ENCODE peak calls at places on chromosomes 1 and 21, in seven cellular contexts. U, H, D, P, X, G and S are unnamed samples. For H3K4me1 and H3K27me3, the result is how much of the 10 kb centered on the place peaks cover.

GRCh38 chr1:115714572-115715141 is 53.9 kb downstream of the CASQ2 start:
- DNase-seq in G (peak), X (no peak), U (no peak), P (no peak), D (no peak), H (peak), S (no peak)

GRCh38 chr1:239387304-239388231 is 1.2 kb downstream of the CHRM3 start:
- DNase-seq in D (no peak), G (peak), P (no peak), X (no peak), U (no peak), H (peak), S (no peak)

GRCh38 chr1:215819114-215819513 is 252.0 kb downstream of the KCTD3 start:
- DNase-seq in D (no peak), G (no peak), H (no peak), X (no peak), U (no peak), P (no peak), S (no peak)

GRCh38 chr1:197614916-197615692 is 160.2 kb downstream of the DENND1B start:
- DNase-seq in U (no peak), G (peak), X (peak), H (peak), P (no peak), D (no peak), S (no peak)

GRCh38 chr1:19879227-19879626 is 3.0 kb upstream of the OTUD3 start:
- DNase-seq in U (no peak), D (no peak), X (no peak), P (no peak), G (no peak), H (no peak), S (no peak)

GRCh38 chr1:248421384-248421783 is 18.5 kb downstream of the OR2T1 start:
- DNase-seq in X (no peak), G (peak), D (no peak), P (no peak), H (no peak), U (no peak), S (no peak)

GRCh38 chr21:32007461-32007860 is 134.6 kb downstream of the HUNK start:
- DNase-seq in P (no peak), U (no peak), H (no peak), D (no peak), X (no peak), G (peak), S (no peak)

GRCh38 chr1:36522461-36523229 is 39.9 kb upstream of the CSF3R start:
- DNase-seq in X (no peak), D (peak), P (peak), G (no peak), H (no peak), U (no peak), S (no peak)

GRCh38 chr1:233614173-233614742 is 352 bp downstream of the KCNK1 start:
- DNase-seq in X (peak), U (no peak), H (peak), D (peak), G (peak), P (no peak), S (peak)

GRCh38 chr1:89670168-89670567 is 37.2 kb downstream of the LRRC8C start:
- DNase-seq in G (no peak), P (no peak), H (no peak), D (no peak), X (no peak), U (no peak), S (no peak)

GRCh38 chr1:25541425-25541824 is 2.0 kb upstream of the LDLRAP1 start:
- DNase-seq in P (no peak), H (no peak), D (no peak), U (no peak), X (no peak), G (no peak), S (no peak)

GRCh38 chr1:28865997-28866650 is 48.2 kb upstream of the EPB41 start:
- DNase-seq in D (no peak), P (no peak), H (no peak), U (no peak), G (peak), X (no peak), S (no peak)

GRCh38 chr1:117719004-117719403 is 113.2 kb downstream of the TENT5C start:
- DNase-seq in X (no peak), D (no peak), G (no peak), H (no peak), U (no peak), P (no peak), S (no peak)

GRCh38 chr1:77888429-77889239 is at the start of gene NEXN:
- DNase-seq in G (peak), U (peak), X (peak), H (peak), D (peak), P (peak), S (peak)

GRCh38 chr1:212118872-212119260 is 83.3 kb downstream of the DTL start:
- DNase-seq in D (no peak), H (no peak), U (no peak), G (no peak), X (no peak), P (no peak), S (no peak)

GRCh38 chr1:56590520-56591011 is 11.2 kb upstream of the PLPP3 start:
- DNase-seq in U (no peak), X (no peak), G (peak), P (no peak), D (no peak), H (no peak), S (no peak)

GRCh38 chr1:46691997-46692790 is 20.5 kb downstream of the TEX38 start:
- DNase-seq in D (no peak), X (no peak), H (no peak), G (peak), U (no peak), P (no peak), S (no peak)

GRCh38 chr1:3618904-3619671 is 5.7 kb upstream of the TPRG1L start:
- DNase-seq in P (peak), G (peak), U (peak), H (peak), D (peak), X (peak), S (no peak)

GRCh38 chr1:14443164-14443787 is 155.2 kb upstream of the KAZN start:
- DNase-seq in D (no peak), X (no peak), H (no peak), G (peak), P (no peak), U (no peak), S (no peak)

GRCh38 chr21:45996311-45997204 is 15.0 kb downstream of the COL6A1 start:
- DNase-seq in X (no peak), G (no peak), H (no peak), U (no peak), D (peak), P (peak), S (peak)

GRCh38 chr1:209150114-209150513 is 433.4 kb upstream of the CAMK1G start:
- DNase-seq in P (no peak), U (no peak), X (no peak), G (peak), H (peak), D (no peak), S (no peak)

GRCh38 chr1:30120268-30121000 is 603.0 kb downstream of the MATN1 start:
- DNase-seq in U (no peak), H (no peak), G (no peak), D (no peak), X (no peak), P (no peak), S (no peak)

GRCh38 chr21:43268804-43269186 is 100.0 kb downstream of the CRYAA start:
- DNase-seq in D (no peak), P (no peak), G (no peak), U (no peak), X (no peak), H (no peak), S (peak)

GRCh38 chr1:228156941-228157351 is 7.2 kb downstream of the GJC2 start:
- DNase-seq in X (no peak), D (no peak), G (no peak), H (no peak), U (no peak), P (no peak), S (peak)

GRCh38 chr1:61641578-61642336 is 83.2 kb downstream of the TM2D1 start:
- DNase-seq in D (peak), P (peak), H (peak), X (peak), U (peak), G (peak), S (peak)

GRCh38 chr1:108830119-108831008 is 26.5 kb downstream of the AKNAD1 start:
- DNase-seq in P (peak), U (peak), X (peak), D (no peak), G (peak), H (peak), S (peak)

GRCh38 chr1:174221681-174222080 is 62.4 kb downstream of the RABGAP1L start:
- DNase-seq in H (no peak), D (no peak), U (no peak), X (no peak), P (no peak), G (no peak), S (no peak)

GRCh38 chr1:174230399-174230798 is 71.1 kb downstream of the RABGAP1L start:
- DNase-seq in G (no peak), U (no peak), X (no peak), H (no peak), D (no peak), P (no peak), S (no peak)

GRCh38 chr1:174222166-174222949 is 63.0 kb downstream of the RABGAP1L start:
- DNase-seq in U (no peak), D (no peak), X (no peak), G (peak), H (no peak), P (no peak), S (no peak)

GRCh38 chr1:174224641-174225040 is 65.3 kb downstream of the RABGAP1L start:
- DNase-seq in P (no peak), U (no peak), D (no peak), G (no peak), H (no peak), X (no peak), S (no peak)

GRCh38 chr1:174225499-174226204 is 66.3 kb downstream of the RABGAP1L start:
- DNase-seq in X (no peak), G (no peak), H (no peak), P (no peak), U (no peak), D (no peak), S (no peak)
- H3K4me1 ChIP-seq in X (under half), G (under half), H (under half), P (under half), U (under half), D (under half), S (under half)

GRCh38 chr1:23927097-23927496 is 13.9 kb upstream of the CNR2 start:
- DNase-seq in H (no peak), X (no peak), P (no peak), U (no peak), D (no peak), G (no peak), S (no peak)

GRCh38 chr1:23928789-23929188 is 15.6 kb upstream of the CNR2 start:
- DNase-seq in X (no peak), G (no peak), U (no peak), P (no peak), D (no peak), H (no peak), S (no peak)

GRCh38 chr1:23930861-23931471 is 17.8 kb upstream of the CNR2 start:
- DNase-seq in P (no peak), X (peak), G (no peak), H (peak), D (no peak), U (no peak), S (no peak)

GRCh38 chr1:23931481-23931880 is 18.3 kb upstream of the CNR2 start:
- DNase-seq in X (no peak), U (no peak), P (no peak), G (no peak), H (no peak), D (no peak), S (no peak)

DNA sequence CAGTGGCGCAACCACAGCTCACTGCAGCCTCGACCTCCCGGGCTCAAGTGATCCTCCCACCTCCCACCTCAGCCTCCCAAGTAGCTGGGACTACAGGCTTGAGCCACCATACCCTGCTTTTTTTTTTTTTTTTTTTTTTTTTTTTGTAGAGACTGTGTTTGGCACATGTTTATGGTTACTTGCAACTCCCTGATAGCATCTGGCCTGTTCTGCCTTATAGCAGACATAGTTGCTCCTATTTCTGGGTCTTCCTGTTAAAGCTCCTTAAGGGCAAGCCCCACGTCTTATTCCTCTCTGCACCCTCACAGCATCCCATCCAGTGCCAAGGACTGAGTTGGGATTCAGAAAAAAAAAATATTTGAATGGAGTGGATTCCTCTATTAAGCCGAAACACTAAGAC is 17.1 kb upstream of the CNR2 start:
- DNase-seq in X (no peak), H (no peak), D (no peak), G (no peak), P (no peak), U (no peak), S (no peak)
- H3K27ac ChIP-seq in X (peak), H (peak), D (no peak), G (no peak), P (no peak), U (no peak), S (peak)

DNA sequence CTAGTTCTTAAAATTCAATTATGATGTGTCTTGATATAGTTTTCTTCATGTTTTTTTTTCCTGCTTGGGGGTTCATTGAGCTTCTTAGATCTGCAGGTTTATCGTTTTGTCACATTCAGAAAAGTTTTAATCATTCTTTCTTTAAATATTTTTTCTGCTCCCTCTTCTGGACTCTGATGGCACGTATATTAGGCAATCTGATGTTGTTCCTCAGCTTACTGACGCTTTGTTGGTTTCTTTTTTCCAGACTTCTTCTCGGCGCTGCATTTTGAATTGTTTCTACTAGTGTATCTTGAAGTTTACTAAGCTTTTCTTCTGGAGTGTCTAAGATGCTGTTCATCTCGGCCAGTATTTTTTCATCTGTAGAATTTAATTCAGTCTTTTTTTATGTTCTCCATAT is 44.8 kb upstream of the FMOD start:
- DNase-seq in G (no peak), U (no peak), H (no peak), X (no peak), P (no peak), D (no peak), S (no peak)
- H3K27me3 ChIP-seq in G (half or more), U (under half), H (under half), X (under half), P (under half), D (under half), S (under half)

DNA sequence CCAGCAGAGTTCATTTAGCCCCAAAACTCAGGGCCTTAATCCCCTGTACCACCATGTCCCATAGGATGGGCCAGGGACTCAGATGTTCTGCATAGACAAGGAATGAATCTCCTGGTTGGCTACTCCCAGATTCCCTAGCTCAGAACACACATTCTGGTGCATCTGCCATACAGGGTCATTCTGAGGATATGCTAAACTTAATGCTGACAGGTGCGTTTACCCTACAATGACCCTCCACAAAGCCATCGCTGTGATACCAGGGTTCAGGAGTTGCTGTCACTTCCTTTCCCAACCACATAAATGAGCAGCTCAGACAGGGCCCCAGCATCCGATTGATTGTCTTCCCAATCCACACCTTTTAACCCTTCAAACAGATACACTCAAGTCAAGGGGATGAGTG is 32.0 kb upstream of the HHAT start:
- DNase-seq in G (no peak), H (no peak), X (no peak), D (no peak), P (no peak), U (no peak), S (no peak)
- H3K4me1 ChIP-seq in G (under half), H (under half), X (under half), D (under half), P (half or more), U (half or more), S (under half)

GRCh38 chr1:96538883-96539282 is 182.7 kb upstream of the PTBP2 start:
- DNase-seq in U (peak), H (peak), X (no peak), G (peak), D (no peak), P (no peak), S (no peak)

GRCh38 chr1:96533820-96534219 is 187.8 kb upstream of the PTBP2 start:
- DNase-seq in P (no peak), H (no peak), D (no peak), G (no peak), U (no peak), X (no peak), S (no peak)

GRCh38 chr1:96536576-96536975 is 185.0 kb upstream of the PTBP2 start:
- DNase-seq in D (no peak), X (no peak), H (no peak), U (no peak), G (no peak), P (no peak), S (no peak)

GRCh38 chr1:96541491-96541890 is 180.1 kb upstream of the PTBP2 start:
- DNase-seq in U (no peak), D (no peak), H (no peak), X (no peak), G (no peak), P (no peak), S (no peak)

DNA sequence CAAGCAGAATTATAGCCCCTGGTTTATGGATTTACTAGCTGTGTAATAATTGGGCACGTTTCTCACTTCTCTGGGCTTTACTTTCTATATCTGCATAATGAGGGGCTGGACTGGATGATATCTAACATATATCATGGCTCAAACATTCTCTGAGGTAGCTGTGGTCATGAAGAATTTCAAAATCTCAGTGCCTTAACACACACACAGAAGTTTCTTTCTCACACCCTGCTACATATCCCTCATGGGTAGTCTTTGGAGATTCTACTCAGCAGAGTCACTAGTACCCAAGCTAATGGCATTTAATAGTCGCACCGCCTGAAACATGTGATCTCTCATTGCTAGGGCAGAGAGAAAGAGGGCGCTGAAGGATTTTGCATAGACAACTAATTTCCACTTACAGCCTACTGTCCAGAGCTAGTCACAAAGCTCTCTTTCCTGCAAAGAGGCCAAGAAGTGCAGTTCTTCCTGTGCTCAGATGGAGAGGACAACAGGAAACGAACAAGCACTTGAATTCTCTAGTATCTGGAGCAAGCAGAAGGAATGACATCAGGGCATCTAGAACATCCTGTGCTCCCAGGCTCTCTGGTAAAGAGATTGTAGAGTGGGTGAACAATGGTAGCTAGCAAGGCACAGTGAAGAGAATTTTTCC is 183.5 kb upstream of the PTBP2 start:
- DNase-seq in G (no peak), H (peak), X (peak), U (no peak), D (no peak), P (no peak), S (no peak)
- H3K27ac ChIP-seq in G (no peak), H (peak), X (peak), U (peak), D (no peak), P (peak), S (peak)

GRCh38 chr1:52234014-52234413 is 92.1 kb downstream of the ZFYVE9 start:
- DNase-seq in G (no peak), P (no peak), H (no peak), U (no peak), X (no peak), D (no peak), S (no peak)

GRCh38 chr1:52237430-52237829 is 95.5 kb downstream of the ZFYVE9 start:
- DNase-seq in U (no peak), H (no peak), D (no peak), P (no peak), G (peak), X (no peak), S (no peak)

GRCh38 chr1:52238474-52238873 is 96.6 kb downstream of the ZFYVE9 start:
- DNase-seq in X (no peak), U (no peak), D (no peak), H (no peak), P (no peak), G (peak), S (no peak)

GRCh38 chr1:52233463-52233862 is 91.6 kb downstream of the ZFYVE9 start:
- DNase-seq in U (no peak), G (no peak), X (no peak), H (no peak), D (no peak), P (no peak), S (no peak)

GRCh38 chr1:52234708-52235107 is 92.8 kb downstream of the ZFYVE9 start:
- DNase-seq in D (no peak), X (no peak), G (peak), U (no peak), H (no peak), P (no peak), S (no peak)
- H3K27me3 ChIP-seq in D (under half), X (under half), G (under half), U (under half), H (under half), P (under half), S (under half)

GRCh38 chr1:218462116-218462515 is 117.0 kb downstream of the TGFB2 start:
- DNase-seq in G (no peak), P (no peak), X (no peak), H (no peak), D (no peak), U (no peak), S (no peak)
- H3K4me1 ChIP-seq in G (under half), P (under half), X (under half), H (under half), D (under half), U (under half), S (under half)